ENCODE peak calls at places on chromosomes 1 and 21, in six cellular contexts. U, V, S, G, O and A are unnamed samples.

GRCh38 chr1:70994753-70995152 is 52.9 kb downstream of the PTGER3 start:
- DNase-seq in U (no peak), V (no peak), S (no peak), G (no peak), O (peak), A (no peak)

GRCh38 chr1:35046730-35047129 is 15.0 kb upstream of the ZMYM6 start:
- DNase-seq in U (no peak), V (no peak), S (no peak), G (no peak), O (no peak), A (no peak)

GRCh38 chr1:153727463-153728304 is at the start of gene INTS3:
- DNase-seq in U (peak), V (peak), S (peak), G (peak), O (peak), A (peak)

GRCh38 chr1:151832318-151832984 is 849 bp upstream of the RORC start:
- DNase-seq in U (peak), V (no peak), S (peak), G (no peak), O (no peak), A (no peak)

GRCh38 chr21:46056450-46056903 is 41.4 kb upstream of the COL6A2 start:
- DNase-seq in U (peak), V (peak), S (peak), G (no peak), O (no peak), A (no peak)

GRCh38 chr1:221824909-221825308 is 83.0 kb upstream of the DUSP10 start:
- DNase-seq in U (no peak), V (no peak), S (no peak), G (no peak), O (no peak), A (no peak)

GRCh38 chr1:181680871-181681270 is 197.6 kb downstream of the CACNA1E start:
- DNase-seq in U (no peak), V (no peak), S (no peak), G (no peak), O (no peak), A (no peak)

GRCh38 chr1:80445021-80445420 is 1355.7 kb upstream of the ADGRL2 start:
- DNase-seq in U (no peak), V (no peak), S (no peak), G (no peak), O (no peak), A (no peak)

GRCh38 chr1:24702511-24703293 is 42.5 kb upstream of the CLIC4 start:
- DNase-seq in U (no peak), V (no peak), S (peak), G (no peak), O (no peak), A (no peak)

GRCh38 chr21:39115659-39116235 is 67.5 kb downstream of the PSMG1 start:
- DNase-seq in U (no peak), V (no peak), S (peak), G (no peak), O (no peak), A (no peak)

GRCh38 chr1:65083263-65083896 is 64.6 kb upstream of the AK4 start:
- DNase-seq in U (no peak), V (no peak), S (no peak), G (no peak), O (no peak), A (peak)

GRCh38 chr1:179228783-179229213 is 679 bp downstream of the ABL2 start:
- DNase-seq in U (peak), V (peak), S (peak), G (no peak), O (no peak), A (peak)

GRCh38 chr1:36298640-36299039 is 7.5 kb upstream of the SH3D21 start:
- DNase-seq in U (no peak), V (no peak), S (no peak), G (no peak), O (no peak), A (no peak)

GRCh38 chr1:201582261-201582951 is 43.5 kb downstream of the NAV1 start:
- DNase-seq in U (peak), V (peak), S (peak), G (no peak), O (no peak), A (no peak)

GRCh38 chr1:100757946-100758345 is 38.4 kb downstream of the VCAM1 start:
- DNase-seq in U (no peak), V (no peak), S (peak), G (no peak), O (no peak), A (no peak)

GRCh38 chr21:29821230-29821629 is 118.6 kb downstream of the GRIK1 start:
- DNase-seq in U (no peak), V (no peak), S (no peak), G (no peak), O (no peak), A (no peak)

GRCh38 chr21:21165063-21165645 is 166.9 kb downstream of the NCAM2 start:
- DNase-seq in U (no peak), V (peak), S (peak), G (peak), O (no peak), A (no peak)

GRCh38 chr1:72485786-72486185 is 203.4 kb upstream of the NEGR1 start:
- DNase-seq in U (no peak), V (no peak), S (no peak), G (peak), O (no peak), A (no peak)

GRCh38 chr1:183227963-183228649 is 42.0 kb downstream of the LAMC2 start:
- DNase-seq in U (no peak), V (peak), S (peak), G (no peak), O (peak), A (peak)

GRCh38 chr1:94142022-94142421 is 21.1 kb upstream of the ABCA4 start:
- DNase-seq in U (no peak), V (no peak), S (no peak), G (no peak), O (no peak), A (no peak)

GRCh38 chr1:163401211-163401610 is 79.5 kb downstream of the NUF2 start:
- DNase-seq in U (no peak), V (no peak), S (no peak), G (no peak), O (no peak), A (no peak)

GRCh38 chr1:148289647-148290046 is 137.6 kb upstream of the NBPF11 start:
- DNase-seq in U (no peak), V (no peak), S (no peak), G (no peak), O (no peak), A (no peak)

GRCh38 chr1:228104526-228105251 is 1.6 kb upstream of the C1orf35 start:
- DNase-seq in U (peak), V (no peak), S (no peak), G (no peak), O (no peak), A (no peak)

GRCh38 chr21:43361493-43362296 is 65.2 kb downstream of the SIK1 start:
- DNase-seq in U (peak), V (peak), S (peak), G (peak), O (peak), A (peak)

GRCh38 chr1:46017876-46018503 is 114.4 kb downstream of the PIK3R3 start:
- DNase-seq in U (no peak), V (peak), S (no peak), G (no peak), O (no peak), A (no peak)

GRCh38 chr1:112700290-112701226 is 6.4 kb downstream of the RHOC start:
- DNase-seq in U (peak), V (peak), S (peak), G (peak), O (peak), A (peak)

GRCh38 chr1:189774721-189775287 is 702.9 kb downstream of the BRINP3 start:
- DNase-seq in U (no peak), V (no peak), S (no peak), G (no peak), O (no peak), A (no peak)

GRCh38 chr1:152902676-152903075 is 5.7 kb upstream of the IVL start:
- DNase-seq in U (no peak), V (no peak), S (no peak), G (no peak), O (no peak), A (no peak)

GRCh38 chr1:21335750-21336168 is 45.5 kb upstream of the ECE1 start:
- DNase-seq in U (peak), V (no peak), S (no peak), G (no peak), O (no peak), A (no peak)

GRCh38 chr1:236659792-236660587 is 26.3 kb upstream of the ACTN2 start:
- DNase-seq in U (no peak), V (no peak), S (no peak), G (no peak), O (no peak), A (no peak)

GRCh38 chr1:152049291-152050073 is 12.7 kb upstream of the S100A11 start:
- DNase-seq in U (no peak), V (peak), S (no peak), G (no peak), O (no peak), A (no peak)

GRCh38 chr1:54328117-54328636 is 78.0 kb downstream of the SSBP3 start:
- DNase-seq in U (no peak), V (no peak), S (no peak), G (no peak), O (no peak), A (no peak)

GRCh38 chr1:185440877-185441276 is 123.8 kb upstream of the IVNS1ABP start:
- DNase-seq in U (no peak), V (no peak), S (no peak), G (no peak), O (no peak), A (no peak)

GRCh38 chr1:224064150-224064549 is 49.8 kb upstream of the FBXO28 start:
- DNase-seq in U (no peak), V (no peak), S (no peak), G (no peak), O (no peak), A (no peak)

GRCh38 chr1:86441997-86442396 is 18.0 kb downstream of the CLCA2 start:
- DNase-seq in U (no peak), V (no peak), S (no peak), G (no peak), O (no peak), A (no peak)

GRCh38 chr1:233327938-233328660 is 575 bp downstream of the MAP3K21 start:
- DNase-seq in U (no peak), V (no peak), S (no peak), G (no peak), O (peak), A (peak)

GRCh38 chr1:23667411-23667810 is 24.2 kb upstream of the RPL11 start:
- DNase-seq in U (no peak), V (no peak), S (no peak), G (no peak), O (peak), A (no peak)

GRCh38 chr1:3762873-3763228 is 9.7 kb upstream of the SMIM1 start:
- DNase-seq in U (no peak), V (no peak), S (no peak), G (no peak), O (no peak), A (no peak)

GRCh38 chr1:3763351-3764125 is 9.0 kb upstream of the SMIM1 start:
- DNase-seq in U (no peak), V (no peak), S (no peak), G (no peak), O (no peak), A (no peak)

GRCh38 chr1:3761296-3762010 is 9.2 kb downstream of the CCDC27 start:
- DNase-seq in U (no peak), V (no peak), S (no peak), G (no peak), O (no peak), A (no peak)

GRCh38 chr1:3759800-3760199 is 7.5 kb downstream of the CCDC27 start:
- DNase-seq in U (no peak), V (no peak), S (no peak), G (no peak), O (no peak), A (no peak)

DNA sequence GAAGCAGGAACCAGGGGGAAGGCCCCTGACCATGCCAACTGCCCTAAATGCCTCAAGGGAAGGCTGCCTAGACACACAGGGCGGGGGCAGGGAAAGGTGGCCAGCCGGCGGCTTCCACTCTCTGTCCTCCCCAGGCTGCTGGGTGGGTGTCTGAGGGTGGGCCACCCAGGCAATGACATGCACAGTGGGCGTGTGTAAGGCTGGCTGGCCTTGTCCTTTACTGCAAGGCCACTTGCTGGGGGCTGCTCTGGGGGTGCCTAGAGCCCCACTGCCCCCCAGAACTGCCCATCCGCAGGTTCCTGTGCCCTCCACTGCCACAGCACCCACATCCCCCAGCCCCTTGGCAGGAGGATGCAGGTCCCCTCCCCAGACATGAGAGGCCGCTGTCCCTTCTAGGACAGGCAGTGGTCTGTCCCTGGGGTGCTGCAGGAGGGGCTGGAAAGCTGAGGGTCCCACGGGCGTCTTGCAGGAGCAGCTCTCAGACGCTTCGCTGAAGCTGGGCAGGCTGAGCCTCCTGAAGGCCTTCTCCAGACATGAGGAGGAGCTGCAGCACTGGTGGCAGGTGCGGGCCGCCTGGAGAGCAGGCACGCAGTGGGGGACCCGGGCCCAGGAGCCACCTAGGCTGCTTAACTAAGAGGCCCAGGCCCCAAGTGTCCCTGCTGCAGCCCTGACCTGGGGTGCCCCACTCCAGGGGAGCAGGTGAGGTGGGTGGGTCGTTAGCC is 10.1 kb downstream of the CCDC27 start:
- DNase-seq in U (no peak), V (no peak), S (no peak), G (no peak), O (no peak), A (no peak)
- TF ChIP-seq CTCF in U (no peak), V (no peak), S (no peak), G (no peak), O (no peak), A (no peak)

GRCh38 chr1:240247899-240248298 is 156.2 kb downstream of the FMN2 start:
- DNase-seq in U (no peak), V (no peak), S (no peak), G (no peak), O (no peak), A (no peak)

GRCh38 chr1:240245629-240246020 is 153.9 kb downstream of the FMN2 start:
- DNase-seq in U (no peak), V (no peak), S (no peak), G (no peak), O (no peak), A (no peak)

GRCh38 chr1:240242601-240243144 is 151.0 kb downstream of the FMN2 start:
- DNase-seq in U (no peak), V (no peak), S (no peak), G (peak), O (no peak), A (no peak)

GRCh38 chr1:240241278-240241677 is 149.6 kb downstream of the FMN2 start:
- DNase-seq in U (no peak), V (no peak), S (no peak), G (no peak), O (no peak), A (no peak)

DNA sequence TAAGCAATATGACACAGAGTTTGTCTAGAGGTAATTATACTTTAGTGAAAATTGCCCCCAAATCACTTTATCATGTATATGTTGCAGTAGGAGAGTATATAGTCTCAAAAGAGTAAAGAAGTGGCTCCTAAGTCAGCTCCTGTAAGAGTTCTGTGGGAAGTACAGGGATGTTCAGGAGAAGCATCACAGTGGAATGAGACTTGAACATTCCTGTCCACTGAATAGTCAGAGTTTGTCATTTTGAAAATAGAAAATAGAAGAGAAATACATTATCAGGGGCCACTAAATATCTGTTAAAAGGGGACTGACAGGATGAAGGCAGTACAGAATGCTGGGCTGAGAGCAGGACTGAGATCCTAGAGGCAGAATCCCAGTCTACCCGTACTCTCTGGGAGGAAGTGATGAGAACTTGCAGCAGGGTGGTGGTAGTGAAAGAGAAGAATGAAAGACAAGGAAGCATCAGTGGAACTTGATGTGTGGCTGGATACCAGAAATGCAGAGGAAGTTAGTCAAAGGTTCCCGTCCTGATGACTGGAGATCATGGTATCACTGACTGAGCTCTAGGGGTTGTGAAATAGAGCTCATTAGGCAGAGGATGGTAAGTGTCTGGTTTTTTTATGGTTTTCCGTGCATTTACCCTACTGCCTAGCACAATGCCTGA is 153.4 kb downstream of the FMN2 start:
- DNase-seq in U (no peak), V (no peak), S (no peak), G (no peak), O (no peak), A (no peak)
- H3K4me3 ChIP-seq in U (no peak), V (no peak), S (no peak), G (no peak), O (no peak), A (no peak)

DNA sequence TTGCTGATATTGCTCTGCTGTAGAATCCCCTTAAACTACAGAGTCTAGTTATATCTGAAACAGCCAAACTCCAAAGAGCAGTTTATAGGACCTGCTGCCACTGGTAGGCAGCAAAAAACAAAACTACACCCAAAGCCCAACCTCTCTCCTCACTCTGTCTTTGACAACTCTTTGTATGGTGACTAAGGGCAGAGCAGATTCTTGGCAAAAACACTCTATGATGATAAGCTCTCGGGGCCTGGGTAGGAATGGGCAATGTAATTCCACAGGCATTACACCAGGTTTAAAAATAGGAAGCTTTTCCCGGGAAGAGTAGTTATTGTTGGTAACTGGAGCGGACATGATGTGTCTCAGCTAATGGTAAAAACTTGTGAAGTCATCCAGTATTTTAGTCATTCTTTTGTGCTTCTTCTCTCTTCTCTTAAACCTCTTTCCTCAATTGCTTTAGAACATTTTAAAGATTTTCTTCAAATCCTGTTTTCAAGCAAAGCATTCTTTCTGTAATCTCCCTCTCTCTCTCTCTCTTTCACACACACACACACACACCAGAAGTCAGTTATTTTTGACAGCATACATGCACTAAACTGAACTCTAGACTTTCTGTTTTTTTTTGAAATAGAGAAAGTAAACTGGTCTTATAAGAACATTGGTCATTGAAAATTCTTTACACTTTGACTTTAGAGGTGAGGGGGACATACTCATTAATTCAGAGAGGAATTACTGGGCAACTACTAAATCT is 193.5 kb downstream of the PAPPA2 start:
- DNase-seq in U (no peak), V (no peak), S (peak), G (peak), O (no peak), A (no peak)
- TF ChIP-seq CTCF in U (no peak), V (no peak), S (peak), G (no peak), O (no peak), A (no peak)

GRCh38 chr21:26194326-26194725 is 23.8 kb upstream of the APP start:
- DNase-seq in U (no peak), V (no peak), S (no peak), G (no peak), O (no peak), A (no peak)

GRCh38 chr21:26194811-26195251 is 24.3 kb upstream of the APP start:
- DNase-seq in U (no peak), V (no peak), S (no peak), G (no peak), O (no peak), A (no peak)

DNA sequence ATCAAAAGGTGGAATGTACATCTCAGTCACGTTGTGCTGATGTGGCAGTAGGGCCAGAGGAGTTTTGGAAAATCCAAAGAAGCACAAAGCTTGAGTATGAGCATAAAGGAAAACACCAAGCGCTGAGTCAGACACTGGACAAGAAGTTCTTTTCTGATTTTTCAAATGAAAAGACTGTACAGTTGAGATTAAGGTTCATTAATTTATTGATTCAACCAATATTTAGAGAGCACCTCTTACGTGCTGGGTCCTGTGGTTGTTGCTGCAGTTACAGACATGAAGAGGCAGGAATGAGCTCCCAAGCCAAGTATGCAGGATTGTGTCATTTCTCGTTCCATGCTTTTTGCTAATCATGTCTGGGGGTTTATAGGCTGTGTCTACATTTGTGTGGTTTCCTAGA is 28.9 kb upstream of the APP start:
- DNase-seq in U (no peak), V (no peak), S (no peak), G (no peak), O (no peak), A (no peak)
- H3K4me3 ChIP-seq in U (no peak), V (no peak), S (no peak), G (no peak), O (no peak), A (no peak)

GRCh38 chr1:164912290-164912689 is 353.3 kb downstream of the PBX1 start:
- DNase-seq in U (no peak), V (no peak), S (peak), G (no peak), O (no peak), A (no peak)

GRCh38 chr1:164914208-164914607 is 355.2 kb downstream of the PBX1 start:
- DNase-seq in U (no peak), V (no peak), S (no peak), G (peak), O (no peak), A (no peak)
- TF ChIP-seq CTCF in U (peak), V (no peak), S (peak), G (peak), O (no peak), A (no peak)

GRCh38 chr1:229106526-229107105 is 164.3 kb upstream of the RAB4A start:
- DNase-seq in U (peak), V (no peak), S (no peak), G (no peak), O (no peak), A (no peak)
- H3K4me3 ChIP-seq in U (no peak), V (no peak), S (no peak), G (no peak), O (no peak), A (no peak)